ENCODE peak calls at places on chromosomes 3 and 15, in ten cellular contexts. O, U, D, G, H, N, V, I, T and E are unnamed samples.

GRCh38 chr15:52085289-52085688 is 27.3 kb downstream of the BCL2L10 start:
- DNase-seq in V (peak), D (no peak), G (no peak), O (no peak), I (no peak), U (no peak), N (no peak), T (no peak), H (no peak), E (no peak)

GRCh38 chr15:66621491-66622467 is 56.0 kb upstream of the LCTL start:
- DNase-seq in U (no peak), D (no peak), V (no peak), G (no peak), T (no peak), H (no peak), N (no peak), I (no peak), O (no peak), E (no peak)

GRCh38 chr3:133208184-133208583 is 170.0 kb downstream of the TMEM108 start:
- DNase-seq in G (no peak), T (no peak), D (no peak), I (peak), U (no peak), O (no peak), N (no peak), V (no peak), H (no peak), E (no peak)

GRCh38 chr15:77543159-77543882 is 89.4 kb downstream of the LINGO1 start:
- DNase-seq in G (peak), O (peak), H (peak), T (peak), D (peak), V (peak), N (peak), U (peak), I (peak), E (peak)

GRCh38 chr3:72973031-72973723 is 23.4 kb upstream of the PPP4R2 start:
- DNase-seq in H (no peak), D (no peak), U (peak), O (no peak), N (no peak), V (no peak), T (no peak), G (no peak), I (no peak), E (no peak)

GRCh38 chr15:78097667-78098066 is 5.3 kb downstream of the SH2D7 start:
- DNase-seq in G (no peak), O (no peak), H (no peak), I (no peak), V (no peak), D (no peak), U (peak), T (peak), N (no peak), E (no peak)

GRCh38 chr3:131163-131889 is 65.2 kb upstream of the CHL1 start:
- DNase-seq in U (no peak), N (no peak), H (no peak), D (no peak), O (no peak), T (no peak), G (no peak), I (no peak), V (no peak), E (no peak)

GRCh38 chr3:126256256-126256655 is 75.9 kb upstream of the ALDH1L1 start:
- DNase-seq in I (no peak), U (no peak), N (no peak), V (no peak), O (no peak), D (no peak), G (no peak), T (no peak), H (no peak), E (no peak)

GRCh38 chr3:158105124-158105709 is 1.0 kb downstream of the SHOX2 start:
- DNase-seq in N (peak), G (no peak), O (no peak), H (no peak), V (peak), D (peak), I (peak), T (no peak), U (peak), E (no peak)

GRCh38 chr3:43632269-43632733 is 10.5 kb upstream of the ANO10 start:
- DNase-seq in D (no peak), U (no peak), N (no peak), V (peak), G (no peak), T (no peak), H (no peak), I (peak), O (no peak), E (no peak)

GRCh38 chr3:79018671-79019136 is 749.1 kb downstream of the ROBO1 start:
- DNase-seq in U (peak), O (no peak), I (peak), N (peak), G (no peak), V (peak), H (peak), D (peak), T (no peak), E (no peak)

GRCh38 chr3:172380632-172381031 is 67.6 kb downstream of the GHSR start:
- DNase-seq in I (no peak), T (no peak), U (no peak), V (no peak), H (no peak), G (no peak), O (no peak), D (no peak), N (no peak), E (no peak)

GRCh38 chr3:139473155-139473771 is 3.1 kb downstream of the RBP2 start:
- DNase-seq in H (no peak), N (no peak), D (no peak), I (peak), O (no peak), V (no peak), U (peak), G (no peak), T (peak), E (no peak)

GRCh38 chr15:25863067-25863967 is at the start of gene ATP10A:
- DNase-seq in U (no peak), O (peak), N (no peak), G (no peak), I (no peak), V (peak), T (no peak), D (peak), H (peak), E (no peak)

GRCh38 chr3:27578032-27578431 is 93.8 kb upstream of the SLC4A7 start:
- DNase-seq in D (no peak), U (no peak), I (no peak), N (no peak), O (no peak), T (no peak), V (peak), H (no peak), G (no peak), E (peak)

GRCh38 chr3:56989434-56990294 is 70.8 kb upstream of the SPATA12 start:
- DNase-seq in O (no peak), N (no peak), V (no peak), I (no peak), G (no peak), D (no peak), T (no peak), U (no peak), H (no peak), E (no peak)

GRCh38 chr3:149576071-149576564 is 81.7 kb downstream of the WWTR1 start:
- DNase-seq in G (no peak), N (no peak), D (no peak), V (peak), H (no peak), I (peak), T (peak), O (no peak), U (no peak), E (peak)